ENCODE peak calls at places on chromosomes 11 and 22, in five cellular contexts. One of them, this sample, is unnamed.

GRCh38 chr22:23269441-23270211 is 89.3 kb downstream of the BCR start:
- DNase-seq in brain microvascular endothelial cell: no peak
- DNase-seq in Daoy: no peak
- DNase-seq in AML-193: no peak
- DNase-seq in SK-N-DZ: no peak
- DNase-seq in this sample: no peak

GRCh38 chr22:40055143-40055926 is 60.6 kb downstream of the FAM83F start:
- DNase-seq in brain microvascular endothelial cell: no peak
- DNase-seq in Daoy: no peak
- DNase-seq in AML-193: no peak
- DNase-seq in SK-N-DZ: no peak
- DNase-seq in this sample: no peak

GRCh38 chr11:27064086-27064485 is 23.5 kb downstream of the BBOX1 start:
- DNase-seq in brain microvascular endothelial cell: no peak
- DNase-seq in Daoy: no peak
- DNase-seq in AML-193: no peak
- DNase-seq in SK-N-DZ: no peak
- DNase-seq in this sample: no peak

GRCh38 chr11:108220721-108221346 is 1.6 kb downstream of the NPAT start:
- DNase-seq in brain microvascular endothelial cell: no peak
- DNase-seq in Daoy: no peak
- DNase-seq in AML-193: no peak
- DNase-seq in SK-N-DZ: no peak
- DNase-seq in this sample: no peak

GRCh38 chr11:86802601-86803051 is 2.3 kb downstream of the PRSS23 start:
- DNase-seq in brain microvascular endothelial cell: no peak
- DNase-seq in Daoy: peak; percentile 68
- DNase-seq in AML-193: peak; percentile 26
- DNase-seq in SK-N-DZ: peak; percentile 68
- DNase-seq in this sample: peak; percentile 77

GRCh38 chr11:78802058-78802633 is 227.5 kb upstream of the NARS2 start:
- DNase-seq in brain microvascular endothelial cell: no peak
- DNase-seq in Daoy: no peak
- DNase-seq in AML-193: no peak
- DNase-seq in SK-N-DZ: no peak
- DNase-seq in this sample: no peak

GRCh38 chr11:23789938-23790371 is 706.9 kb upstream of the LUZP2 start:
- DNase-seq in brain microvascular endothelial cell: peak; percentile 20
- DNase-seq in Daoy: no peak
- DNase-seq in AML-193: no peak
- DNase-seq in SK-N-DZ: no peak
- DNase-seq in this sample: no peak

GRCh38 chr11:57131080-57131790 is 50.5 kb upstream of the LRRC55 start:
- DNase-seq in brain microvascular endothelial cell: peak; percentile 14
- DNase-seq in Daoy: peak; percentile 39
- DNase-seq in AML-193: no peak
- DNase-seq in SK-N-DZ: no peak
- DNase-seq in this sample: peak; percentile 79

GRCh38 chr22:33518405-33518804 is 401.9 kb downstream of the LARGE1 start:
- DNase-seq in brain microvascular endothelial cell: no peak
- DNase-seq in Daoy: no peak
- DNase-seq in AML-193: no peak
- DNase-seq in SK-N-DZ: no peak
- DNase-seq in this sample: no peak